ENCODE peak calls at places on chromosomes 5 and 9, in six cellular contexts. One of them, this sample, is unnamed.

GRCh38 chr5:123460296-123460729 is 37.1 kb upstream of the CEP120 start:
- DNase-seq in endodermal cell: peak
- DNase-seq in uterus: no peak
- DNase-seq in Daoy: peak
- DNase-seq in GM12892: no peak
- DNase-seq in AG04450: no peak
- DNase-seq in this sample: no peak

GRCh38 chr5:12023614-12024241 is 119.5 kb upstream of the CTNND2 start:
- DNase-seq in endodermal cell: no peak
- DNase-seq in uterus: no peak
- DNase-seq in Daoy: peak
- DNase-seq in GM12892: no peak
- DNase-seq in AG04450: no peak
- DNase-seq in this sample: no peak

GRCh38 chr9:122377241-122378164 is 6.7 kb downstream of the PTGS1 start:
- DNase-seq in endodermal cell: no peak
- DNase-seq in uterus: no peak
- DNase-seq in Daoy: no peak
- DNase-seq in GM12892: no peak
- DNase-seq in AG04450: no peak
- DNase-seq in this sample: no peak

GRCh38 chr5:103389846-103390245 is 131.3 kb downstream of the MACIR start:
- DNase-seq in endodermal cell: no peak
- DNase-seq in uterus: no peak
- DNase-seq in Daoy: no peak
- DNase-seq in GM12892: no peak
- DNase-seq in AG04450: no peak
- DNase-seq in this sample: no peak

GRCh38 chr5:95892784-95893354 is 68.8 kb downstream of the ELL2 start:
- DNase-seq in endodermal cell: peak
- DNase-seq in uterus: no peak
- DNase-seq in Daoy: no peak
- DNase-seq in GM12892: no peak
- DNase-seq in AG04450: no peak
- DNase-seq in this sample: no peak

GRCh38 chr9:116910201-116910600 is 223.1 kb downstream of the TRIM32 start:
- DNase-seq in endodermal cell: no peak
- DNase-seq in uterus: no peak
- DNase-seq in Daoy: no peak
- DNase-seq in GM12892: no peak
- DNase-seq in AG04450: no peak
- DNase-seq in this sample: no peak

GRCh38 chr5:96209829-96210228 is 223.2 kb downstream of the PCSK1 start:
- DNase-seq in endodermal cell: no peak
- DNase-seq in uterus: no peak
- DNase-seq in Daoy: no peak
- DNase-seq in GM12892: no peak
- DNase-seq in AG04450: peak
- DNase-seq in this sample: no peak

GRCh38 chr9:38423939-38424843 is at the start of gene IGFBPL1:
- DNase-seq in endodermal cell: peak
- DNase-seq in uterus: no peak
- DNase-seq in Daoy: peak
- DNase-seq in GM12892: no peak
- DNase-seq in AG04450: no peak
- DNase-seq in this sample: no peak

GRCh38 chr9:69898714-69899209 is 78.1 kb downstream of the CFAP95 start:
- DNase-seq in endodermal cell: no peak
- DNase-seq in uterus: no peak
- DNase-seq in Daoy: peak
- DNase-seq in GM12892: no peak
- DNase-seq in AG04450: peak
- DNase-seq in this sample: no peak

GRCh38 chr5:65209341-65209740 is 272.4 kb downstream of the ADAMTS6 start:
- DNase-seq in endodermal cell: no peak
- DNase-seq in uterus: no peak
- DNase-seq in Daoy: peak
- DNase-seq in GM12892: no peak
- DNase-seq in AG04450: peak
- DNase-seq in this sample: no peak

GRCh38 chr9:75239176-75239575 is 150.9 kb downstream of the OSTF1 start:
- DNase-seq in endodermal cell: no peak
- DNase-seq in uterus: no peak
- DNase-seq in Daoy: peak
- DNase-seq in GM12892: no peak
- DNase-seq in AG04450: no peak
- DNase-seq in this sample: no peak

GRCh38 chr5:36150676-36151433 is 832 bp downstream of the LMBRD2 start:
- DNase-seq in endodermal cell: peak
- DNase-seq in uterus: no peak
- DNase-seq in Daoy: peak
- DNase-seq in GM12892: no peak
- DNase-seq in AG04450: no peak
- DNase-seq in this sample: no peak

GRCh38 chr5:88702328-88702727 is 180.7 kb downstream of the MEF2C start:
- DNase-seq in endodermal cell: peak
- DNase-seq in uterus: no peak
- DNase-seq in Daoy: no peak
- DNase-seq in GM12892: no peak
- DNase-seq in AG04450: no peak
- DNase-seq in this sample: no peak

GRCh38 chr9:99253772-99254431 is 31.8 kb downstream of the SEC61B start:
- DNase-seq in endodermal cell: peak
- DNase-seq in uterus: no peak
- DNase-seq in Daoy: peak
- DNase-seq in GM12892: peak
- DNase-seq in AG04450: no peak
- DNase-seq in this sample: no peak

GRCh38 chr5:155103164-155103563 is 89.6 kb downstream of the KIF4B start:
- DNase-seq in endodermal cell: no peak
- DNase-seq in uterus: no peak
- DNase-seq in Daoy: peak
- DNase-seq in GM12892: no peak
- DNase-seq in AG04450: no peak
- DNase-seq in this sample: no peak

GRCh38 chr5:3394046-3394597 is 201.5 kb upstream of the IRX1 start:
- DNase-seq in endodermal cell: no peak
- DNase-seq in uterus: no peak
- DNase-seq in Daoy: no peak
- DNase-seq in GM12892: no peak
- DNase-seq in AG04450: no peak
- DNase-seq in this sample: no peak

GRCh38 chr5:122112733-122113558 is 16.4 kb upstream of the ZNF474 start:
- DNase-seq in endodermal cell: no peak
- DNase-seq in uterus: no peak
- DNase-seq in Daoy: no peak
- DNase-seq in GM12892: no peak
- DNase-seq in AG04450: no peak
- DNase-seq in this sample: no peak

GRCh38 chr5:74516217-74516636 is 124.3 kb downstream of the ENC1 start:
- DNase-seq in endodermal cell: peak
- DNase-seq in uterus: no peak
- DNase-seq in Daoy: peak
- DNase-seq in GM12892: no peak
- DNase-seq in AG04450: no peak
- DNase-seq in this sample: no peak

GRCh38 chr9:105129731-105130130 is 114.7 kb upstream of the SLC44A1 start:
- DNase-seq in endodermal cell: no peak
- DNase-seq in uterus: no peak
- DNase-seq in Daoy: no peak
- DNase-seq in GM12892: no peak
- DNase-seq in AG04450: no peak
- DNase-seq in this sample: no peak

GRCh38 chr5:145943674-145944121 is 7.3 kb downstream of the SH3RF2 start:
- DNase-seq in endodermal cell: no peak
- DNase-seq in uterus: no peak
- DNase-seq in Daoy: peak
- DNase-seq in GM12892: no peak
- DNase-seq in AG04450: no peak
- DNase-seq in this sample: no peak